ENCODE peak calls at places on chromosomes 13 and 19, in seven cellular contexts. V, G, U, K, J, B and A are unnamed samples. For H3K4me1 and H3K36me3, the result is how much of the 10 kb centered on the place peaks cover.

GRCh38 chr19:3080281-3080680 is 13.9 kb upstream of the GNA11 start:
- DNase-seq in J (peak), U (peak), K (peak), V (no peak), G (no peak), B (no peak), A (peak)

GRCh38 chr19:1041835-1042685 is 2.2 kb downstream of the ABCA7 start:
- DNase-seq in G (peak), J (no peak), K (peak), V (no peak), U (no peak), B (no peak), A (no peak)

GRCh38 chr19:30227661-30228112 is 144.5 kb upstream of the ZNF536 start:
- DNase-seq in G (peak), B (peak), U (no peak), K (peak), J (peak), V (peak), A (peak)

GRCh38 chr19:2695288-2695866 is 7.1 kb downstream of the GNG7 start:
- DNase-seq in V (no peak), B (no peak), U (no peak), K (no peak), G (no peak), J (no peak), A (no peak)

GRCh38 chr13:51825165-51825592 is 19.8 kb downstream of the TMEM272 start:
- DNase-seq in G (no peak), V (no peak), U (no peak), B (no peak), J (no peak), K (no peak), A (peak)

GRCh38 chr19:24033962-24034342 is 53.0 kb upstream of the ZNF254 start:
- DNase-seq in V (peak), B (no peak), U (peak), G (peak), J (peak), K (peak), A (peak)

GRCh38 chr13:48656621-48657020 is 2.9 kb downstream of the CYSLTR2 start:
- DNase-seq in G (no peak), V (peak), B (no peak), J (no peak), K (no peak), U (no peak), A (no peak)

GRCh38 chr13:44810067-44810840 is 179.0 kb downstream of the NUFIP1 start:
- DNase-seq in V (no peak), G (peak), J (no peak), K (peak), B (no peak), U (no peak), A (no peak)

GRCh38 chr13:20696073-20696472 is 7.4 kb upstream of the IL17D start:
- DNase-seq in J (no peak), U (no peak), K (no peak), V (no peak), G (no peak), B (no peak), A (no peak)

GRCh38 chr13:26412263-26412662 is 145.2 kb upstream of the WASF3 start:
- DNase-seq in V (no peak), J (no peak), G (no peak), U (no peak), K (no peak), B (no peak), A (no peak)

GRCh38 chr13:95153647-95154405 is 147.4 kb downstream of the ABCC4 start:
- DNase-seq in V (no peak), K (no peak), J (peak), B (no peak), U (no peak), G (peak), A (peak)

GRCh38 chr13:39501711-39502324 is 101.2 kb downstream of the LHFPL6 start:
- DNase-seq in U (peak), G (no peak), B (no peak), J (no peak), V (peak), K (no peak), A (no peak)

GRCh38 chr19:5947435-5947834 is 30.5 kb downstream of the RANBP3 start:
- DNase-seq in U (peak), V (no peak), K (no peak), B (no peak), J (peak), G (no peak), A (no peak)

GRCh38 chr13:45542391-45542790 is 73.1 kb downstream of the ERICH6B start:
- DNase-seq in J (no peak), G (no peak), K (no peak), U (no peak), B (no peak), V (no peak), A (no peak)

DNA sequence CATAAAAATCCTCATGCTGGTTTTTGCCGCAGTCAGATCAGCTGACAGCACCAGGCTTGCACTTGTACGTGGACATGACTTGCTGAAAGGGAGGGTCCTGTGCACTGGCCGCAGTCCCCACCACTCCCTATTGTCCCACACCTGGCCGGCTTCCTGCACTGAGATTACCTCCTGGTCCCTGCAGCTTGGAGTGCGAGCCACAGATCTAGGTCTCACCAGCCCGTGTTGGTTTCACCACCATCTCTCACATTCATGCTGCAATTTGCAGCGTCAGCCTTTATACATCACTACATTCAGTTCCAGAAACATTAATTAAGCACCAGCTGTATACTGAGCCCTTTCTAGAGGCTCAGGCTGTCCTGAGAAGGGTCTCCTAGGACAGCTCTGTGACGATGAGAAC is 15.0 kb upstream of the CD22 start:
- DNase-seq in J (no peak), B (no peak), K (no peak), V (no peak), U (no peak), G (no peak), A (no peak)
- H3K9ac ChIP-seq in J (no peak), B (no peak), K (no peak), V (no peak), U (no peak), G (no peak), A (no peak)

DNA sequence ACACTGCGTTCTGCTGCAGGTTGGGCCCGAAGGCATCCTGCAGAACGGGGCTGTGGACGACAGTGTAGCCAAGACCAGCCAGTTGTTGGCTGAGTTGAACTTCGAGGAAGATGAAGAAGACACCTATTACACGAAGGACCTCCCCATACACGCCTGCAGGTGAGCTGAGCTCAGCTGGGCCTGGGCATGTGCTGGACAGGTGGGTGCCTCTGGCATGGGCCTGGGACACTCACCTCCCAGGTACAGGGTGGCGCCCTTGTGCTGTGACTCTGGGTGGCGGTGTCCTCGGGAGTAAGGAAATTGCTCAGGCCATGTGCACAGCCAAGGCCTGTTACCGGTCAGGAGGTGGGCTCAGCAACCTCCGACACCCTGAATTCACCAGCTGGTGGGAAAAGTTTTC is 14.2 kb downstream of the UPF1 start:
- DNase-seq in K (no peak), J (no peak), U (peak), B (no peak), V (no peak), G (no peak), A (no peak)
- H3K4me1 ChIP-seq in K (under half), J (under half), U (half or more), B (under half), V (under half), G (under half), A (half or more)

DNA sequence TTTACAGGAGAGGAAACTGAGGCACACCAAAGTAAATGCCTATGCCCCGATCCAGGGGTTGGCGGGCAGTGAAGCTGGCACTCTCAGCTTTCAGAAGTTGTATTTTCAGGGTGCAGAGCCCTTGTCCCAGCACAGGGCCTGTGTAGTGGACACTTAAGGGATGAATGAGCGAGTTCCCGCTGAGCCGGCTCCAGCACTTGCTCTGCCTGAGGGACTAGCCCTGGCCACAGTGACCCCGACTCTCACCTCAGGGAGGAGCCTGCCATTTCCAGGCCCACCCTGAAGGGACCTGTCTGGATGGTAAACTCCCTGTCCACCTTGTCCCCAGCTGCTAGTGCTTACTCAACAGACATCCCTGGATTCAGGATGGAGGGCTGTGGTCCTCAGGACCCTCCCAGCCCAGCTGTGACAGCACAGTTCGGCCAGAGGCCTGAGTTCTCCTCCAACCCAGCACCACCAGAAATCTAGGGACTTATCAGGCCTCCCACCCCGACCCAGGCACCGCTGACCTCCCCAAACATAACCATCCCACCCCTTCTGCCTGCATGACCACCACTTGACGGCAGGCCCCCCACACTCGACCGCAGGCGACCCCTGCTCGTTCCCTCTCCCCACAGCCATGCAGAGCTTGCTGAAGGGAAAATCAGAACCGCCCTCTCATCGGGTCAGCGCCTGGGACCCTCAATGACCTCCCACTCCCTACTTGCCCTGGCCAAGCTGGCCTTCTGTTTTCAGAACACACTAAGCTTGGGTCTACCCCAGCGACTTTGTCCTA is 8.4 kb downstream of the PPP6R1 start:
- DNase-seq in G (no peak), U (no peak), B (no peak), J (no peak), V (no peak), K (no peak), A (no peak)
- H3K36me3 ChIP-seq in G (under half), U (under half), B (under half), J (under half), V (under half), K (under half), A (under half)

DNA sequence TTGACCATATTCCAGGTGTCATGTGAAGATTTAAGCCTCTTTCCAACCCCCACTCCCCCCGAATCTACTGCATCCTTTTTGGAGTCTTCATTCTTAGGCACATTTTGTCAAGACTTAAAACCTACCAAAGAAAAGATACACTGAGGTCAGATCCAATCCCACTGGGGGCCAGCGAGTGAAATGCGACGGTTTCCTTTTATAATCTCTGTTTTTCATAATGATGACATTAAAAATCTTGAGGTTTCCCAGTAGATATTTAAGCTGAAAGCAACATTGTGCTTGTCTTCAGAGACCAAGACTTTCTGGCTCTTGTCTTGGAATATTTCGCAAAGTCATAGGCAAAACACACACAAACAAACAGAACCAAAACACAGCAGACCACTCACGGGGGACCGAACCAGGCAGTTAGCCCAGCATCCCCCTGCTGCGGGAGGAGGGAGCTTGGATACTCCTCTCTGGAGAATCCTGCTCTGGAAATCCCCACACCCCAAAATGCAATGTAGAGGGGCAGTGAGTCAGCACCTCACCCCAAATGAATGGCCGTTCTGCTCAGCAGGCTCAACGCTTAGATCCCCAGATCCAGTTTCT is 521 bp upstream of the GAS6 start:
- DNase-seq in G (no peak), J (peak), V (no peak), B (no peak), U (no peak), K (peak), A (peak)
- H3K9ac ChIP-seq in G (peak), J (peak), V (no peak), B (peak), U (peak), K (peak), A (peak)

DNA sequence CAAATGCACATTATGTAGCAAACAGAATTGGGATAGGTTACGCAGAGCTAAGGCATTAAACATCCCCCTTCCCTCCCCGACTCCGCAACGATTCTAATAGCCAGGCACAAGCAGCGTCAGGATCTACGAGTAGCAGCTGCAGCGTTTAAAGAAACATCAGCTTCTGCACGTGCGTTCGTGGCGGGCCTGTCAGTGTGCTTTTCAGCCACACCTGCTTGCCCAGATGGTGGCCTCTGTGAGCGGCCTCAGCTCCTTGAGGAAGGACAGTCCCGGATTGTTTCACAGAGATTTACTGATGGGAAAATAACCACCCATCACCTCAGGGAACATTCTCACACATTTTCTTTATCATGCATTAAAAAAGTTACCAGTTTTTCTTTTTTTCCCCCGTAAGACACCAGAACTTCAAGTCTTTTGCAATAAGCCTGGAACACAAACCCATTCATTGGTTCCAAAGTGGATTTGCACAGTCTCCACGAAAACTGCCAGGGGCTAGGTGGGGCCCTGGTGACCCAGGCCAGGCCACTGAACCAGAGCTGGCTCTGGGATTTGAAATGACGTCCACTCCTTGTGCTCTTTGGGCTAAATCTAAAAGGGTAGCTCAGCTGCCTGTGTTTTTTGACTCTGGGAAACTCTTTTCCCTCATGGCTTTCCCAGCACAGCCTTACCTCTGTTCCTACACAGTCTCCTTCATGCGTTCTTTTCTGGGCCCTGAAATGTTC is 325.5 kb downstream of the KCNRG start:
- DNase-seq in V (peak), K (no peak), G (no peak), J (no peak), B (no peak), U (no peak), A (no peak)
- H3K4me1 ChIP-seq in V (under half), K (under half), G (under half), J (under half), B (under half), U (under half), A (under half)